ENCODE peak calls at places on chromosomes 5 and 9, in four cellular contexts. V, Q, F and Y are unnamed samples.

GRCh38 chr9:32260481-32260880 is 124.0 kb upstream of the ACO1 start:
- DNase-seq in V (no peak), Q (no peak), F (no peak), Y (no peak)

GRCh38 chr5:154520861-154521453 is 42.9 kb upstream of the HAND1 start:
- DNase-seq in V (no peak), Q (no peak), F (peak), Y (no peak)

GRCh38 chr5:65482727-65483473 is 1.2 kb upstream of the ADAMTS6 start:
- DNase-seq in V (peak), Q (no peak), F (peak), Y (no peak)

GRCh38 chr9:136079211-136079915 is 15.7 kb downstream of the NACC2 start:
- DNase-seq in V (no peak), Q (no peak), F (no peak), Y (no peak)

GRCh38 chr5:67166460-67166871 is 30.1 kb downstream of the CD180 start:
- DNase-seq in V (peak), Q (no peak), F (no peak), Y (no peak)

GRCh38 chr5:61887271-61887670 is 418.7 kb upstream of the KIF2A start:
- DNase-seq in V (no peak), Q (no peak), F (no peak), Y (no peak)

GRCh38 chr5:173893192-173893561 is 5.0 kb downstream of the CPEB4 start:
- DNase-seq in V (no peak), Q (no peak), F (no peak), Y (no peak)

GRCh38 chr5:78659714-78660113 is 11.1 kb upstream of the LHFPL2 start:
- DNase-seq in V (no peak), Q (no peak), F (no peak), Y (no peak)

GRCh38 chr9:93320591-93321219 is 130.8 kb upstream of the FAM120A start:
- DNase-seq in V (no peak), Q (no peak), F (no peak), Y (no peak)

GRCh38 chr5:3002230-3002629 is 250.8 kb upstream of the IRX2 start:
- DNase-seq in V (no peak), Q (no peak), F (no peak), Y (no peak)

GRCh38 chr5:6753851-6754250 is 40.6 kb downstream of the TENT4A start:
- DNase-seq in V (no peak), Q (no peak), F (no peak), Y (no peak)